ENCODE peak calls at places on chromosome 16, in six cellular contexts. J, X, G, Q, U and T are unnamed samples.

GRCh38 chr16:54542805-54543504 is 256.4 kb upstream of the IRX3 start:
- DNase-seq in J (no peak), G (no peak), X (no peak), Q (no peak), U (no peak), T (no peak)

GRCh38 chr16:28935333-28935732 is 3.6 kb downstream of the CD19 start:
- DNase-seq in J (no peak), U (no peak), Q (no peak), X (no peak), G (no peak), T (no peak)

GRCh38 chr16:75062944-75063444 is 53.6 kb downstream of the LDHD start:
- DNase-seq in G (no peak), Q (no peak), X (no peak), U (no peak), J (no peak), T (no peak)

GRCh38 chr16:2278272-2278608 is 10.3 kb upstream of the RNPS1 start:
- DNase-seq in G (no peak), J (no peak), X (no peak), Q (no peak), U (no peak), T (no peak)

GRCh38 chr16:4288148-4288921 is 15.5 kb upstream of the TFAP4 start:
- DNase-seq in Q (no peak), X (no peak), J (peak; percentile 70), U (peak; percentile 61), G (peak; percentile 83), T (peak; percentile 95)

GRCh38 chr16:29663020-29663828 is at the start of gene SPN:
- DNase-seq in Q (no peak), U (no peak), G (no peak), J (no peak), X (no peak), T (no peak)

GRCh38 chr16:11629071-11630030 is 38.9 kb upstream of the SNN start:
- DNase-seq in X (no peak), Q (peak; percentile 27), J (peak; percentile 62), U (no peak), G (no peak), T (no peak)

GRCh38 chr16:74297296-74297665 is 667 bp downstream of the PSMD7 start:
- DNase-seq in Q (peak; percentile 39), G (no peak), U (peak; percentile 20), J (peak; percentile 16), X (peak; percentile 16), T (no peak)

GRCh38 chr16:11575223-11575589 is 11.5 kb downstream of the LITAF start:
- DNase-seq in J (no peak), U (no peak), G (no peak), Q (no peak), X (no peak), T (no peak)

GRCh38 chr16:64751906-64752305 is 370.0 kb downstream of the CDH11 start:
- DNase-seq in J (peak; percentile 91), U (peak; percentile 18), Q (peak; percentile 87), X (no peak), G (no peak), T (no peak)

GRCh38 chr16:57204675-57205074 is 18.5 kb downstream of the RSPRY1 start:
- DNase-seq in Q (no peak), J (no peak), G (no peak), X (no peak), U (no peak), T (no peak)
- TF ChIP-seq CTCF in Q (peak; percentile 37), J (no peak), G (no peak), X (no peak), U (no peak), T (no peak)

GRCh38 chr16:80341242-80341641 is 199.6 kb upstream of the DYNLRB2 start:
- DNase-seq in J (no peak), Q (no peak), X (no peak), G (no peak), U (no peak), T (no peak)
- TF ChIP-seq CTCF in J (no peak), Q (no peak), X (no peak), G (no peak), U (no peak), T (no peak)

DNA sequence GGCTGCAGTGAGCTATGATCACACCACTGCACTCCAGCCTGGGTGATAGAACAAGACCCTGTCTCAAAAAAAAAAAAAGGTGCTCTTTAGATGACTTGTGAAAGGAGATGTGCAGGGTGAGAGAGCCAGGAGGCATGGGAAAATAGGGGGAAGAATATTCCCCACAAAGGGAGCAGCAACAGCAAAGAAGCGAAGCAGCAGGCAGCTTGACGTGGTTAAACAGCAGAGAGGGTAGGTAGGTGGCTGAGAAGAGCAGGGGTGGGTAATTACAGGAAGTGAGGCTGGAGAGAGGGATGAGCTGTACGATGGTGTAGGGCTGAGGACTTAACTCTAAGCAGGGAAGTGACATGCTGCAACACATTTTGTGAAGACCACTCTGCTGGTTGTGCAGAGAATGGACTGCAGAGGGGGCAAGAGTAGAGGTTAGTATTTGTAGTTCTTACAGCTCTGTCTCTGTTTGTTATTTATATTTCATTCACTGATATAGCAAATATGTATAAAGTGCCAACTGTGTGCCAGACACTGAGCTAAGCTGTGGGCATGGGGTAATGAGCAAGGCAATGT is 1.6 kb downstream of the HEATR3 start:
- DNase-seq in G (no peak), U (peak; percentile 66), Q (peak; percentile 60), X (no peak), J (peak; percentile 56), T (no peak)
- TF ChIP-seq CTCF in G (peak; percentile 58), U (peak; percentile 62), Q (peak; percentile 77), X (peak; percentile 34), J (peak; percentile 70), T (no peak)

GRCh38 chr16:67539271-67539670 is 10.6 kb downstream of the RIPOR1 start:
- DNase-seq in J (no peak), G (no peak), Q (no peak), X (no peak), U (no peak), T (no peak)
- TF ChIP-seq CTCF in J (no peak), G (no peak), Q (no peak), X (no peak), U (no peak), T (no peak)

GRCh38 chr16:58937661-58938060 is 203.5 kb upstream of the GOT2 start:
- DNase-seq in J (no peak), U (no peak), G (no peak), Q (no peak), X (no peak), T (no peak)
- TF ChIP-seq CTCF in J (no peak), U (no peak), G (no peak), Q (no peak), X (no peak), T (no peak)

GRCh38 chr16:88780100-88781062 is 4.6 kb downstream of the PIEZO1 start:
- DNase-seq in U (no peak), G (no peak), J (no peak), X (no peak), Q (no peak), T (no peak)

GRCh38 chr16:88779406-88780099 is 5.5 kb downstream of the PIEZO1 start:
- DNase-seq in X (no peak), G (peak; percentile 72), Q (no peak), U (peak; percentile 57), J (peak; percentile 37), T (no peak)

GRCh38 chr16:88783391-88784073 is 1.5 kb downstream of the PIEZO1 start:
- DNase-seq in X (no peak), U (peak; percentile 45), G (peak; percentile 18), J (peak; percentile 37), Q (no peak), T (no peak)

GRCh38 chr16:88782454-88783390 is 2.3 kb downstream of the PIEZO1 start:
- DNase-seq in X (no peak), Q (peak; percentile 47), U (peak; percentile 27), J (peak; percentile 85), G (peak; percentile 15), T (no peak)

GRCh38 chr16:88781140-88782077 is 3.6 kb downstream of the PIEZO1 start:
- DNase-seq in J (no peak), U (no peak), G (peak; percentile 37), X (no peak), Q (no peak), T (no peak)
- TF ChIP-seq CTCF in J (no peak), U (no peak), G (no peak), X (no peak), Q (no peak), T (no peak)

GRCh38 chr16:9885457-9885856 is 296.8 kb downstream of the GRIN2A start:
- DNase-seq in G (no peak), Q (no peak), U (no peak), X (no peak), J (no peak), T (no peak)
- TF ChIP-seq CTCF in G (no peak), Q (no peak), U (no peak), X (no peak), J (no peak), T (no peak)

GRCh38 chr16:89912627-89913026 is 6.0 kb upstream of the MC1R start:
- DNase-seq in X (no peak), Q (no peak), U (no peak), G (no peak), J (no peak), T (no peak)
- TF ChIP-seq CTCF in X (no peak), Q (no peak), U (no peak), G (no peak), J (no peak), T (no peak)

GRCh38 chr16:86073103-86073625 is 174.2 kb downstream of the IRF8 start:
- DNase-seq in G (no peak), J (no peak), Q (no peak), X (no peak), U (no peak), T (no peak)
- TF ChIP-seq CTCF in G (peak; percentile 10), J (no peak), Q (no peak), X (no peak), U (no peak), T (no peak)

GRCh38 chr16:31508706-31509523 is 724 bp upstream of the RUSF1 start:
- DNase-seq in X (no peak), Q (no peak), U (peak; percentile 68), G (no peak), J (peak; percentile 65), T (no peak)
- TF ChIP-seq CTCF in X (no peak), Q (no peak), U (no peak), G (no peak), J (no peak), T (no peak)